ENCODE peak calls at places on chromosomes 12 and 14, in eight cellular contexts. G is HFF-Myc, W is GM06990, R is glutamatergic neuron, K is spleen, M is MCF 10A, C is neural crest cell, J is GM12878. H is an unnamed sample.
A peak's percentile ranks its signal among the peaks of the same experiment; 100 is the strongest.

GRCh38 chr14:68638056-68638816 is 154.6 kb downstream of the ZFP36L1 start:
- DNase-seq in G (no peak), W (no peak), R (no peak), K (peak; percentile 51), M (no peak), C (no peak), J (no peak), H (no peak)

GRCh38 chr14:23067847-23068791 is 10.8 kb upstream of the CDH24 start:
- DNase-seq in G (no peak), W (no peak), R (no peak), K (no peak), M (no peak), C (no peak), J (no peak), H (no peak)

GRCh38 chr14:105486974-105487448 is 325 bp downstream of the CRIP1 start:
- DNase-seq in G (no peak), W (peak; percentile 70), R (no peak), K (peak; percentile 90), M (no peak), C (no peak), J (no peak), H (peak; percentile 59)

GRCh38 chr12:23204933-23205778 is 580.2 kb downstream of the ETNK1 start:
- DNase-seq in G (peak; percentile 14), W (peak; percentile 6), R (no peak), K (no peak), M (peak; percentile 58), C (no peak), J (peak; percentile 27), H (peak; percentile 14)

GRCh38 chr12:32454866-32455265 is 55.5 kb downstream of the FGD4 start:
- DNase-seq in G (no peak), W (no peak), R (no peak), K (no peak), M (no peak), C (no peak), J (no peak), H (no peak)

GRCh38 chr12:31947971-31948370 is 11.2 kb upstream of the RESF1 start:
- DNase-seq in G (no peak), W (no peak), R (no peak), K (no peak), M (no peak), C (no peak), J (no peak), H (no peak)

GRCh38 chr14:24052656-24053547 is 1.1 kb downstream of the CARMIL3 start:
- DNase-seq in G (no peak), W (no peak), R (no peak), K (no peak), M (peak; percentile 27), C (no peak), J (no peak), H (no peak)

GRCh38 chr12:29580971-29581370 is 83.5 kb upstream of the OVCH1 start:
- DNase-seq in G (no peak), W (no peak), R (no peak), K (no peak), M (no peak), C (no peak), J (no peak), H (no peak)

GRCh38 chr12:29591140-29592020 is 93.9 kb upstream of the OVCH1 start:
- DNase-seq in G (no peak), W (no peak), R (peak; percentile 26), K (no peak), M (no peak), C (peak; percentile 25), J (no peak), H (peak; percentile 50)

GRCh38 chr14:34302654-34303053 is 159.4 kb downstream of the SPTSSA start:
- DNase-seq in G (no peak), W (no peak), R (no peak), K (no peak), M (no peak), C (no peak), J (no peak), H (no peak)

GRCh38 chr14:96072746-96073145 is 33.6 kb downstream of the C14orf132 start:
- DNase-seq in G (no peak), W (no peak), R (no peak), K (no peak), M (no peak), C (no peak), J (no peak), H (no peak)

GRCh38 chr12:31318870-31319269 is 7.1 kb downstream of the SINHCAF start:
- DNase-seq in G (no peak), W (no peak), R (no peak), K (no peak), M (no peak), C (no peak), J (no peak), H (no peak)

GRCh38 chr12:79925492-79925891 is 9.4 kb downstream of the PPP1R12A start:
- DNase-seq in G (no peak), W (no peak), R (no peak), K (no peak), M (no peak), C (no peak), J (no peak), H (no peak)

GRCh38 chr12:114936148-114937099 is 252.4 kb upstream of the TBX3 start:
- DNase-seq in G (no peak), W (no peak), R (no peak), K (no peak), M (peak; percentile 78), C (no peak), J (no peak), H (no peak)

GRCh38 chr12:114938487-114939210 is 254.7 kb upstream of the TBX3 start:
- DNase-seq in G (no peak), W (no peak), R (peak; percentile 67), K (no peak), M (no peak), C (peak; percentile 44), J (no peak), H (peak; percentile 65)

GRCh38 chr12:114933428-114934160 is 249.6 kb upstream of the TBX3 start:
- DNase-seq in G (no peak), W (no peak), R (no peak), K (no peak), M (peak; percentile 94), C (no peak), J (no peak), H (no peak)

GRCh38 chr12:114932806-114933205 is 248.8 kb upstream of the TBX3 start:
- DNase-seq in G (no peak), W (no peak), R (no peak), K (no peak), M (no peak), C (no peak), J (no peak), H (no peak)

GRCh38 chr12:114935658-114936057 is 251.7 kb upstream of the TBX3 start:
- DNase-seq in G (no peak), W (no peak), R (no peak), K (no peak), M (peak; percentile 32), C (no peak), J (no peak), H (no peak)
- TF ChIP-seq CTCF in G (peak; percentile 26), W (peak; percentile 19), R (peak; percentile 13), K (no peak), M (peak; percentile 20), C (no peak), J (no peak), H (no peak)

GRCh38 chr12:1593232-1594044 is 943 bp downstream of the FBXL14 start:
- DNase-seq in G (no peak), W (peak; percentile 78), R (peak; percentile 56), K (peak; percentile 94), M (peak; percentile 42), C (no peak), J (no peak), H (peak; percentile 46)

GRCh38 chr12:1591543-1591942 is 2.8 kb downstream of the FBXL14 start:
- DNase-seq in G (no peak), W (no peak), R (no peak), K (no peak), M (no peak), C (no peak), J (no peak), H (no peak)

GRCh38 chr12:1591029-1591428 is 3.4 kb downstream of the FBXL14 start:
- DNase-seq in G (no peak), W (no peak), R (no peak), K (no peak), M (peak; percentile 76), C (no peak), J (no peak), H (no peak)

GRCh38 chr12:1594045-1594294 is 411 bp downstream of the FBXL14 start:
- DNase-seq in G (no peak), W (peak; percentile 83), R (peak; percentile 60), K (peak; percentile 96), M (peak; percentile 58), C (no peak), J (no peak), H (no peak)

GRCh38 chr12:1592444-1593231 is 1.7 kb downstream of the FBXL14 start:
- DNase-seq in G (no peak), W (peak; percentile 77), R (peak; percentile 71), K (peak; percentile 88), M (peak; percentile 66), C (peak; percentile 39), J (no peak), H (peak; percentile 29)
- TF ChIP-seq CTCF in G (no peak), W (no peak), R (no peak), K (no peak), M (no peak), C (peak; percentile 41), J (no peak), H (no peak)

DNA sequence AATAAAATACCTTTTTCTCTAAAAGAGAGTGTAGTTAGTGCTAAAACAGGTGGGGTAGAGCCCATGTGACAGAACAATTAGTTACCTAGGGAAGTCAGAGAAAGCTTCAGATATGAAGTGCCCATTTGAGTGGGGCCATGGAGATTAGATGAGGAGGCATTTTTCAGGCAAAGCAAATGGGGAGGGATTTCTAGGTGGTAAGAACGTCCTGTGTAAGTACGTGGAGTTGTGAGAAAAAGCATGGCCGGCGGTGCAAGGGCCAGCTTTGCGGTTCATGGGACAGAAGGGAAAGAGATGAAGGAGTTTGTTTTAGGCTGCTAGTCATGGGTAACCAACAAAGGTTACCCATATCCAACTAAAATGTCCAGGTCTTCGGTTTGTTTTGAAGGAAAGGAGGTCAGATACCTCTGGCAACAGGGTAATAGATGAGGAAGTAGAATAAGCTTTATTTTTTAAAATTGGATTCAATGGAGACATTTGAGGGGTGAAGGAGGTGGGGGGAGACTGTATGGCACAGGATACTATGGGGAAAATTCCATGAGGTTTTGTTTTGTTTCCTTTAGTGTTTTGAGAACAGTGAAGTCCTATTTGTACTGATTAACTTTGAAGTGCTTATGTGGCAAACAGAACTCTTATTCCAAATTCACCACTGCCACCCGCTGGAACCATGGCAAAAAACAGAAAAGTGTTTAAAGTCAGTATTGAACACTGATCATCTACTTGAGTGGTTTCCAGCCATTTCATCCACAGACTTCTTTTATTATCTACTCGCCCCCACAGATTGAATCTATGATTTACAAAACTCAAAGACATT is 10.0 kb upstream of the SNRPF start:
- DNase-seq in G (peak; percentile 10), W (no peak), R (no peak), K (no peak), M (peak; percentile 58), C (no peak), J (no peak), H (no peak)
- TF ChIP-seq CTCF in G (peak; percentile 30), W (peak; percentile 11), R (no peak), K (no peak), M (peak; percentile 41), C (peak; percentile 47), J (no peak), H (no peak)

DNA sequence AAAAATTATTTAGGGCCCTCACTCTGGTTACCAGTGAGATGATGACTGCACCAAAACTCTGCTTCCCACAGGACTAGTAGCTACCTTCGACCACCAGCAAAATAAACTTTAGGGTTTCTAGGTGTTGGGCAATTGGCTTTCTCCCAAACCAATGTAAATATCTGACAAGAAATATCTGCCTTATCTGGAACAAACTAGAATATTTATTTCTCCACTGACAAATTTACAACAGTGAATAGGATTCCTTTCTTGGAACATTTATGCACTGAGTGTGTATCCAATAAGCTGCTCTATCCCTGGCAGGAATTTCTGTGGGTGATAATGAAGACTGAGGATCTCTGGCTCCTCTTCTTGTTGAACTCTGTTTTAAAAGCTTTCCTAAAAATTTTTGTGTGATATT is 148.6 kb downstream of the SLC6A15 start:
- DNase-seq in G (no peak), W (no peak), R (no peak), K (no peak), M (no peak), C (no peak), J (no peak), H (no peak)
- TF ChIP-seq CTCF in G (no peak), W (no peak), R (no peak), K (no peak), M (no peak), C (no peak), J (no peak), H (no peak)

H was measured in nephron progenitor cell.